ENCODE peak calls at places on chromosomes 7 and 10, in four cellular contexts. K is WTC11, I is HepG2, A is K562. B is an unnamed sample.

GRCh38 chr7:111006691-111007090 is 84.2 kb upstream of the LRRN3 start:
- DNase-seq in K (no peak), I (no peak), A (no peak), B (no peak)

GRCh38 chr7:52959336-52959735 is 76.1 kb upstream of the POM121L12 start:
- DNase-seq in K (no peak), I (no peak), A (no peak), B (no peak)

GRCh38 chr10:24947304-24948097 is 4.9 kb downstream of the PRTFDC1 start:
- DNase-seq in K (no peak), I (no peak), A (no peak), B (peak)

GRCh38 chr10:102796407-102797176 is 40.6 kb downstream of the CYP17A1 start:
- DNase-seq in K (no peak), I (no peak), A (no peak), B (peak)

GRCh38 chr10:81248846-81249245 is 626.1 kb upstream of the NRG3 start:
- DNase-seq in K (no peak), I (no peak), A (no peak), B (no peak)

GRCh38 chr7:112982441-112983063 is 104.1 kb downstream of the GPR85 start:
- DNase-seq in K (no peak), I (no peak), A (no peak), B (no peak)

GRCh38 chr7:151010307-151011096 is 13.8 kb downstream of the ATG9B start:
- DNase-seq in K (no peak), I (no peak), A (peak), B (no peak)

GRCh38 chr7:155717010-155717744 is 72.7 kb downstream of the RBM33 start:
- DNase-seq in K (no peak), I (no peak), A (peak), B (no peak)

GRCh38 chr7:46209611-46210170 is 288.6 kb upstream of the IGFBP3 start:
- DNase-seq in K (no peak), I (no peak), A (no peak), B (no peak)

GRCh38 chr10:83545901-83546391 is 593.4 kb upstream of the GHITM start:
- DNase-seq in K (no peak), I (no peak), A (no peak), B (peak)

GRCh38 chr7:143104759-143105158 is 27.1 kb upstream of the PIP start:
- DNase-seq in K (no peak), I (peak), A (no peak), B (no peak)

GRCh38 chr10:33352154-33352553 is 17.7 kb upstream of the NRP1 start:
- DNase-seq in K (no peak), I (no peak), A (no peak), B (no peak)

GRCh38 chr10:47288916-47289495 is 11.0 kb upstream of the GDF10 start:
- DNase-seq in K (no peak), I (no peak), A (no peak), B (no peak)

GRCh38 chr10:86349940-86350630 is 16.5 kb downstream of the GRID1 start:
- DNase-seq in K (no peak), I (no peak), A (no peak), B (no peak)

GRCh38 chr10:86353506-86354485 is 12.8 kb downstream of the GRID1 start:
- DNase-seq in K (no peak), I (no peak), A (no peak), B (no peak)

GRCh38 chr10:86348321-86349210 is 18.0 kb downstream of the GRID1 start:
- DNase-seq in K (no peak), I (peak), A (no peak), B (no peak)

GRCh38 chr10:86349474-86349873 is 17.1 kb downstream of the GRID1 start:
- DNase-seq in K (peak), I (peak), A (peak), B (no peak)

DNA sequence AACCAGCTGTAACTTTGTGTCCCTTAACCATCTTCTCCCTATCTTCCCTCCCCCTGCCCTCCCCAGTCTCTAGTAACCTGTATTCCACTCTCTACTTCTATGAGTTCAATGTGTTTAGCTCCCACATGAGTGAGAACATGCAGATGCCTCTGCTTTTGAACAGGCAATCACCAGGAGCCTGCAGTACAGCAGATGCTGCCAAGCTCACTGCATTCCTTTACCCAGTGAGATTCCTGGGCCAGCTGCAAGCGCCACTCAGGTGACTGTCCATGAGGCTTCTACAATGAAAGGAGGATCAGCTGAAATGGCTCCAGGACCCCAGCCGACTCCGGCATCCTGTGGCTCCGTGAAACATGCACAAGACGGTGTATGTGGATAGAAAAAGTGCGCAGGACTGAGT is 15.7 kb downstream of the GRID1 start:
- DNase-seq in K (no peak), I (no peak), A (no peak), B (no peak)
- TF ChIP-seq CREM in K (no peak), I (no peak), A (no peak), B (no peak)

DNA sequence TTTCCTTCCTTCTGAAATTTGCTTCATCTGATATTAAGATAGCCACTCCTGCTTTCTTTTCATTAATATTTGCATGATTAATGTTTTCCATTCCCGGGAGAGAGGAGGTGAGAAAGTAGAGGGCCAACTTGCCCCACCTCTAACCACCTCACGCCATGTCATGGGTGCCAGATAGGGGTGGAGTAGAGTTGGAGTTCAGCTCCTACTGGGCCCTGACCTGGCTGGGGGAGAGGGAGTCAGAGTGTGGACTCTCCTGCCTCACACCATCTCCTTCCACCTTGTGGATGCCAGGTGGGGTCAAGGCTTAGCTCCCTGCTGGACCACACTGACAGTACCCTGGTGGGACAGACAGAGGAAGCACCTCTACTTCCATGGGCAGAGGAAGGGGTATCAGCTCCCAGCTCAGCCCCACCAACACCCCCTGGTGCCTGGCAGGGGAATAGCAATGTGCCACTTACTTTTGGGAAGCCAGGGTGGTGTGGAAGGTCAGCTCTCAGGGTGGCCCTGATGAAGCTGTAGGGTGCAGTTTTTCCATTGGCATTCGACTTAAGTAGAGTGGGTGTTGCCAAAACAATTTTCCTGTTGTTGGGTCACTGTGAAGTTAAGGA is 28.0 kb downstream of the CHST12 start:
- DNase-seq in K (peak), I (peak), A (peak), B (no peak)
- TF ChIP-seq CREM in K (no peak), I (no peak), A (no peak), B (no peak)

DNA sequence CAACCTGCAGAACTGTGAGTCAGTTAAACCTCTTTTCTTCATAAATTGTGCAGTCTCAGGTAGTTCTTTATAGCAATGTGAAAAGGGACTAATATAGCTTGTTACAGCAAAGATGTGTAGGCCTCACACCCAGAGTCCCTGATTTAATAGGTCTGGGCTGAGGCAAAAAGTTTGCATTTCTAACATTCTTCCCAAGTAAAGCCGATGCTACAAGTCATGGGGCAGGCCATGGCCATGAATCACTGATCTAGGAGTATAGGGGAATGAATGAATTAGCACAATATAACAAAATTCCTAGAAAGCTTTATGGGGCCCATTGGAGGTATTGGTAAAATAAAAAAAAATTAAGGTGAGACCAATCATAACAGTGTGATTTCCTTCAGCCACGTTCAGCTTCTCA is 11.5 kb upstream of the AASS start:
- DNase-seq in K (no peak), I (no peak), A (no peak), B (no peak)
- TF ChIP-seq CREM in K (no peak), I (no peak), A (no peak), B (no peak)

GRCh38 chr7:86282014-86282682 is 361.6 kb upstream of the GRM3 start:
- DNase-seq in K (peak), I (no peak), A (no peak), B (no peak)
- TF ChIP-seq CREM in K (no peak), I (no peak), A (no peak), B (no peak)

GRCh38 chr7:120110169-120110568 is 162.8 kb upstream of the KCND2 start:
- DNase-seq in K (peak), I (no peak), A (no peak), B (no peak)

DNA sequence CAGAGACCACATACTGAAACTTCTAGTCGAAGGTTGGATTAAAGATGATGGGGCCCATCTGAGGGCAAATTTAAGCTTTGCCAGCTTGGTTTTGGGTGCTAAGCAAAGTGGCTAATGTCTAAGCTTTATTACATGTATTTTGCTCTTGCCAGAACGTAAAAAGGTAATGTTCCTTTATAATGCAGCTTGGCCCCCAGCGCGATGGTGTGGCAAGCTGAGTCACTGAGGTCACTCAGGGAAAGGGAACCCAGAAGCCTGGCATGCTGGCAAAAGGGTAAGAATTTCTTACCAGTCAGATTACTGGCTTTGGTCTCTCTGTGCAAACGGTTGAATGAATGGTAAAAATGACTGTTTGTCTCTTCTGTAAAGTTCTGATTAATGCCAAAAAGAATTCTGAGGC is 158.3 kb upstream of the KCND2 start:
- DNase-seq in K (no peak), I (no peak), A (no peak), B (no peak)
- TF ChIP-seq CREM in K (no peak), I (no peak), A (no peak), B (no peak)

DNA sequence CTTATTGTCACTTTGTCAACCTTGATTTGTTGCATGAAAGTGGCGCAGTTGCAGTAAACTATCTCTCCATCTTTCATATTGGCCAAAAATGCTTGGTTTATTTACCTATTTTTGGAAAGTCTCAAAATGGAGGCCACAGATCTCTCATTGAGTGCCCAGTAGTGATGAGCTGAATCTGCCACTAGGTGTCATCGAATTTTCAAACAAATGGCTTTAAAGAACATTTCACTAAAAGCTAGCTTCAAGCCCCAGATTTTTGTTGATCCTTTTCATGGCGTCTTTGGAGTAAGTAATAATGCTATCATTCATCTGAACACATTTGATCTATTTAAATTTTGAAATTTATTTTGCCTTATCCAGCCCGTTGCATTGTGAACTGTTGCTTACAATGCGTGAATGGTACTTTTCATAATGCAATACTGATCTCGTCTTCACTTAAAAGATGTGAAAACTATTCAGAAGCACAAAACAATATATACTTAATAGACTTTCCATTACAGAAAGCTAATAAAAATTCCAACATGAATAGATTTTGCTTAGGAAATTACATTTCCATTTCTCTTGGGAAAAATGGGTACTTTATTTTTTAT is 236.2 kb downstream of the DNAJB9 start:
- DNase-seq in K (peak), I (peak), A (peak), B (no peak)
- TF ChIP-seq CREM in K (no peak), I (no peak), A (no peak), B (no peak)

DNA sequence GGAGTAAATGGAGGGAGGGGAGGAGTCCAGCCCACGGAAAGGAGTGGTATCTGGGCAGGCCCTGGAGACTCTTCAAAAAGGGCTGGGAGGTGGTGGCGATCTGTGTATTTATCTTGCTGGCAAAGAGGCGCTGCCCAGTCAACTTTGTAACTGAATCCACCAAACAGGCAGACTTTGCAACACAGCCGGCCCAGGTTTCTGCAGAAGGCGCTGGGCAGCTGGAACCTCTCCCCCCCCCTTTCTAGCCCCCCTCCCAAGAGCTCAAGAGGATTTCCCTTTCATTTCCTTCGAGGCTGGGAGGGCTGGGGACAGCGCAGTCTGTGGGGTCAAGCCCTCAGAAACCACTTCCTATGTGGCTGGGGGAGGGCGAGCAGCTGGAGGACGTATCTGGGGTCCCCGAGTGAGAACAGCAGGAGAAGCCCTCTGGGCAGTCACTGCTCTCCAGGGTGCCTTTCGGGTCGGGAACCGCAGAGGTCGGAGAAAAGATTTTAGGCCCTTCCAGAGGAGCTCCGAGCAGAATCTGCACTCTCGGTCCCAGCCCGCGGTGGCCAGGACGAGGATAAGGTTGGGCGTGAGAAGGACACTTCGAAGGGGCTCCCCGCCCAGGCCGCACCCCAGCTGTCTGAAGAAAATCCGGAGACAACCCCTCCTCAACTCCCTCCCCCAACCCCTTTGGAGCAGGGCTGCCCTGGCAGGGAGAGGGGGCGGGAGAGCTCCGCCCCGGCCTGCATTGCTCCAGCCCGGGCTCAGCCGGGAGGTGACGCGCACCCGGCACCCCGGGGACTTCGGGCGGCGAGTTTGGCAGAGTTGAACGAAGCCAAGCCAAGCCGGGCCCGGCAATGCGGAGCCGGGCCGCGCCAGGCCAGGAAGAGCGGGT is 943 bp downstream of the ZCCHC24 start:
- DNase-seq in K (peak), I (no peak), A (peak), B (no peak)
- TF ChIP-seq CREM in K (no peak), I (no peak), A (peak), B (no peak)

B was measured in GM12878.